ENCODE peak calls at places on chromosomes 7 and 10, in six cellular contexts. One of them, this sample, is unnamed.

GRCh38 chr10:75611972-75612331 is 180.5 kb downstream of the LRMDA start:
- DNase-seq in body of pancreas: no peak
- DNase-seq in heart left ventricle: no peak
- DNase-seq in sigmoid colon: no peak
- DNase-seq in SK-N-SH: no peak
- DNase-seq in upper lobe of right lung: no peak
- DNase-seq in this sample: no peak

GRCh38 chr7:94080551-94080950 is 76.4 kb upstream of the BET1 start:
- DNase-seq in upper lobe of right lung: no peak
- DNase-seq in heart left ventricle: no peak
- DNase-seq in sigmoid colon: no peak
- DNase-seq in SK-N-SH: no peak
- DNase-seq in body of pancreas: no peak
- DNase-seq in this sample: no peak

GRCh38 chr7:46738713-46739220 is 817.7 kb upstream of the IGFBP3 start:
- DNase-seq in sigmoid colon: no peak
- DNase-seq in SK-N-SH: no peak
- DNase-seq in upper lobe of right lung: no peak
- DNase-seq in body of pancreas: no peak
- DNase-seq in heart left ventricle: no peak
- DNase-seq in this sample: no peak

GRCh38 chr7:7705316-7705715 is 13.1 kb downstream of the RPA3 start:
- DNase-seq in upper lobe of right lung: no peak
- DNase-seq in heart left ventricle: no peak
- DNase-seq in body of pancreas: no peak
- DNase-seq in SK-N-SH: no peak
- DNase-seq in sigmoid colon: no peak
- DNase-seq in this sample: no peak

GRCh38 chr10:125639846-125640245 is 43.1 kb downstream of the TEX36 start:
- DNase-seq in body of pancreas: no peak
- DNase-seq in upper lobe of right lung: no peak
- DNase-seq in heart left ventricle: no peak
- DNase-seq in sigmoid colon: no peak
- DNase-seq in SK-N-SH: no peak
- DNase-seq in this sample: no peak

GRCh38 chr10:23343591-23344225 is 889 bp downstream of the C10orf67 start:
- DNase-seq in sigmoid colon: peak; percentile 75
- DNase-seq in heart left ventricle: peak; percentile 83
- DNase-seq in body of pancreas: peak; percentile 57
- DNase-seq in upper lobe of right lung: peak; percentile 85
- DNase-seq in SK-N-SH: peak; percentile 79
- DNase-seq in this sample: peak; percentile 90

GRCh38 chr10:30435068-30435422 is 1.1 kb downstream of the MAP3K8 start:
- DNase-seq in SK-N-SH: no peak
- DNase-seq in body of pancreas: peak; percentile 50
- DNase-seq in heart left ventricle: peak; percentile 51
- DNase-seq in sigmoid colon: peak; percentile 82
- DNase-seq in upper lobe of right lung: peak; percentile 68
- DNase-seq in this sample: peak; percentile 62

GRCh38 chr10:69873141-69873540 is 71.4 kb downstream of the COL13A1 start:
- DNase-seq in upper lobe of right lung: no peak
- DNase-seq in heart left ventricle: no peak
- DNase-seq in SK-N-SH: no peak
- DNase-seq in body of pancreas: no peak
- DNase-seq in sigmoid colon: no peak
- DNase-seq in this sample: no peak

GRCh38 chr7:43152696-43153095 is 40.2 kb downstream of the HECW1 start:
- DNase-seq in heart left ventricle: no peak
- DNase-seq in body of pancreas: no peak
- DNase-seq in SK-N-SH: no peak
- DNase-seq in sigmoid colon: no peak
- DNase-seq in upper lobe of right lung: no peak
- DNase-seq in this sample: no peak

GRCh38 chr10:3538850-3539531 is 246.0 kb downstream of the KLF6 start:
- DNase-seq in upper lobe of right lung: no peak
- DNase-seq in body of pancreas: peak; percentile 30
- DNase-seq in heart left ventricle: no peak
- DNase-seq in sigmoid colon: peak; percentile 84
- DNase-seq in SK-N-SH: no peak
- DNase-seq in this sample: peak; percentile 59

GRCh38 chr10:89419548-89419947 is 5.2 kb downstream of the IFIT5 start:
- DNase-seq in heart left ventricle: no peak
- DNase-seq in upper lobe of right lung: no peak
- DNase-seq in SK-N-SH: peak; percentile 9
- DNase-seq in body of pancreas: no peak
- DNase-seq in sigmoid colon: no peak
- DNase-seq in this sample: no peak

GRCh38 chr7:1922870-1923236 is 252.8 kb downstream of the ELFN1 start:
- DNase-seq in upper lobe of right lung: no peak
- DNase-seq in SK-N-SH: no peak
- DNase-seq in heart left ventricle: no peak
- DNase-seq in body of pancreas: no peak
- DNase-seq in sigmoid colon: no peak
- DNase-seq in this sample: no peak

GRCh38 chr10:75730847-75731246 is 299.4 kb downstream of the LRMDA start:
- DNase-seq in heart left ventricle: no peak
- DNase-seq in upper lobe of right lung: no peak
- DNase-seq in sigmoid colon: no peak
- DNase-seq in body of pancreas: no peak
- DNase-seq in SK-N-SH: no peak
- DNase-seq in this sample: no peak

GRCh38 chr10:111556666-111557065 is 479.8 kb downstream of the ADRA2A start:
- DNase-seq in upper lobe of right lung: no peak
- DNase-seq in body of pancreas: no peak
- DNase-seq in SK-N-SH: no peak
- DNase-seq in sigmoid colon: no peak
- DNase-seq in heart left ventricle: no peak
- DNase-seq in this sample: no peak

GRCh38 chr10:44651834-44652233 is 259.3 kb upstream of the TMEM72 start:
- DNase-seq in upper lobe of right lung: no peak
- DNase-seq in SK-N-SH: no peak
- DNase-seq in sigmoid colon: no peak
- DNase-seq in heart left ventricle: no peak
- DNase-seq in body of pancreas: no peak
- DNase-seq in this sample: no peak

GRCh38 chr7:29360633-29361625 is 166.4 kb downstream of the CHN2 start:
- DNase-seq in upper lobe of right lung: no peak
- DNase-seq in heart left ventricle: no peak
- DNase-seq in sigmoid colon: no peak
- DNase-seq in body of pancreas: no peak
- DNase-seq in SK-N-SH: no peak
- DNase-seq in this sample: no peak

GRCh38 chr10:124520553-124521428 is 59.2 kb downstream of the LHPP start:
- DNase-seq in sigmoid colon: peak; percentile 60
- DNase-seq in heart left ventricle: peak; percentile 20
- DNase-seq in body of pancreas: no peak
- DNase-seq in SK-N-SH: no peak
- DNase-seq in upper lobe of right lung: no peak
- DNase-seq in this sample: peak; percentile 48

GRCh38 chr10:25641576-25641975 is 292.5 kb upstream of the MYO3A start:
- DNase-seq in SK-N-SH: no peak
- DNase-seq in upper lobe of right lung: no peak
- DNase-seq in heart left ventricle: no peak
- DNase-seq in body of pancreas: no peak
- DNase-seq in sigmoid colon: no peak
- DNase-seq in this sample: no peak

GRCh38 chr10:21406595-21407218 is 118.8 kb downstream of the SKIDA1 start:
- DNase-seq in upper lobe of right lung: no peak
- DNase-seq in SK-N-SH: no peak
- DNase-seq in sigmoid colon: no peak
- DNase-seq in body of pancreas: no peak
- DNase-seq in heart left ventricle: no peak
- DNase-seq in this sample: no peak

GRCh38 chr10:124870854-124871425 is 69.3 kb downstream of the ABRAXAS2 start:
- DNase-seq in sigmoid colon: no peak
- DNase-seq in SK-N-SH: no peak
- DNase-seq in upper lobe of right lung: peak; percentile 26
- DNase-seq in body of pancreas: no peak
- DNase-seq in heart left ventricle: no peak
- DNase-seq in this sample: peak; percentile 71

GRCh38 chr10:32985781-32986350 is 27.8 kb upstream of the ITGB1 start:
- DNase-seq in heart left ventricle: no peak
- DNase-seq in body of pancreas: peak; percentile 22
- DNase-seq in SK-N-SH: no peak
- DNase-seq in sigmoid colon: no peak
- DNase-seq in upper lobe of right lung: no peak
- DNase-seq in this sample: no peak

DNA sequence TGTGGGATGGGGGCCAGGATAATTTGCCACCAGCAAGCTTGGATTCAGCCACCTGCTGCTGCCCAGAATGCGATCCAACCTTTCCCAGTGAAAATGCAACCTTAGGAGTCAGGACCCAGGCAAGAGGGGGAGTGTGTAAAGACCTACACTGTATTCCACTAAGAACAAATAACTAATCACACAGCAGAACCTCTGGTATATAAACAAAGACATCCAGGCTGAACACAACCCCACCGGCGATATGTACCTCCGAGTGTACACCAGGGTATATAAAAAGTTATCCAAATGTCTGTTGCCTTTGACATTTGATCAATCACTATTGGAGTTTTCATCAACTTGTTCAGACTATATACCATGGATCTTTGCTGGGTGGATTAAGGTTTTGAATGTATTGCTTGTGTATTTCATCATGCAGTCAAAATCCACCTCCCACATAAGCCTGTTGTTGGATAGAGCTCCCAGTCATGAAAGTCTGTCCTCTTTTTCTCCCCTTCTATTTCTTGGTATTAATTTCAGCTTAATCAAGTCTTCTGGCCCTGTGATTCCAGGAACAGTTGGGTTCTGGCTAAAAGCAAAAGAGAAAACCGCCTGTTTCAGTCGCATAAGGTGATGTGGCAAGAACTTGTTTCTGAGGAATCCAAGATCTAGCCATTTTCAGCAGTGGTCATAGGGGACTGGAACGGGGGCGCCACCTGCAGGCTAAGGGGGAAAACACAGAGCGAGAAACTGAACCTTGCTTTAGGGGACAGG is 290.7 kb downstream of the CCDC3 start:
- DNase-seq in heart left ventricle: peak; percentile 73
- DNase-seq in body of pancreas: peak; percentile 77
- DNase-seq in upper lobe of right lung: peak; percentile 86
- DNase-seq in SK-N-SH: peak; percentile 69
- DNase-seq in sigmoid colon: peak; percentile 88
- DNase-seq in this sample: peak; percentile 91
- TF ChIP-seq CTCF in heart left ventricle: peak; percentile 86
- TF ChIP-seq CTCF in body of pancreas: peak; percentile 93
- TF ChIP-seq CTCF in upper lobe of right lung: peak; percentile 92
- TF ChIP-seq CTCF in SK-N-SH: peak; percentile 95
- TF ChIP-seq CTCF in sigmoid colon: peak; percentile 90
- TF ChIP-seq CTCF in this sample: peak; percentile 91

GRCh38 chr7:41059796-41060195 is 643.1 kb downstream of the INHBA start:
- DNase-seq in upper lobe of right lung: no peak
- DNase-seq in SK-N-SH: no peak
- DNase-seq in sigmoid colon: no peak
- DNase-seq in body of pancreas: no peak
- DNase-seq in heart left ventricle: no peak
- DNase-seq in this sample: peak; percentile 66
- H3K27me3 ChIP-seq in upper lobe of right lung: no peaks in the 10 kb centered on the region
- H3K27me3 ChIP-seq in SK-N-SH: no peaks in the 10 kb centered on the region
- H3K27me3 ChIP-seq in sigmoid colon: no peaks in the 10 kb centered on the region
- H3K27me3 ChIP-seq in body of pancreas: no peaks in the 10 kb centered on the region
- H3K27me3 ChIP-seq in heart left ventricle: no peaks in the 10 kb centered on the region
- H3K27me3 ChIP-seq in this sample: peaks cover 19% of the 10 kb centered on the region

GRCh38 chr7:22866965-22867364 is 44.3 kb upstream of the TOMM7 start:
- DNase-seq in heart left ventricle: no peak
- DNase-seq in sigmoid colon: no peak
- DNase-seq in upper lobe of right lung: no peak
- DNase-seq in body of pancreas: no peak
- DNase-seq in SK-N-SH: no peak
- DNase-seq in this sample: no peak

GRCh38 chr7:22864855-22865606 is 42.4 kb upstream of the TOMM7 start:
- DNase-seq in heart left ventricle: no peak
- DNase-seq in sigmoid colon: no peak
- DNase-seq in upper lobe of right lung: no peak
- DNase-seq in SK-N-SH: no peak
- DNase-seq in body of pancreas: no peak
- DNase-seq in this sample: peak; percentile 70

GRCh38 chr7:22865607-22865970 is 42.9 kb upstream of the TOMM7 start:
- DNase-seq in body of pancreas: no peak
- DNase-seq in upper lobe of right lung: no peak
- DNase-seq in sigmoid colon: no peak
- DNase-seq in SK-N-SH: no peak
- DNase-seq in heart left ventricle: no peak
- DNase-seq in this sample: no peak

GRCh38 chr7:22868509-22868908 is 45.9 kb upstream of the TOMM7 start:
- DNase-seq in sigmoid colon: no peak
- DNase-seq in SK-N-SH: no peak
- DNase-seq in body of pancreas: no peak
- DNase-seq in upper lobe of right lung: no peak
- DNase-seq in heart left ventricle: no peak
- DNase-seq in this sample: no peak

DNA sequence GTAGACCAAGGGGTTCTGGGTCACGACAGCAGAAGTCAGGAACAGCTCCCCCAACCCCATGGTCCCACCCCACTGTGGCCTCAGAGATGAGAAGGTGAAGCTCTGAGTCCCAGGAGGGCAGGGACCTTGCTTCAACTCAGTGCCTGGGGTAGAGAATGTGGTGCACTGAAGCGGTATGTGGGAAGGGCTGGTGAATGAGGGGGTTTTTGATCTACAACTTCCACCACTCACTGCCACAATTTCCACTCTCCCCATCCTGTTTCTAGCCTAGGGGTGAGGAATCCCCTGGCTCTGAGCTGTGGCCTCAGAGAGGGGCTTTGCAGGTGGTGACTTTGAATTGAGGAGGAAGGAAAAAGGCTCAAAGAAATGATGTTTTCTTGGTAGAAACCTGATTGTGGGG is 44.9 kb upstream of the TOMM7 start:
- DNase-seq in SK-N-SH: no peak
- DNase-seq in sigmoid colon: no peak
- DNase-seq in body of pancreas: no peak
- DNase-seq in upper lobe of right lung: no peak
- DNase-seq in heart left ventricle: no peak
- DNase-seq in this sample: no peak
- H3K4me3 ChIP-seq in SK-N-SH: no peak overlapping the region
- H3K4me3 ChIP-seq in sigmoid colon: no peak overlapping the region
- H3K4me3 ChIP-seq in body of pancreas: no peak overlapping the region
- H3K4me3 ChIP-seq in upper lobe of right lung: no peak overlapping the region
- H3K4me3 ChIP-seq in heart left ventricle: no peak overlapping the region
- H3K4me3 ChIP-seq in this sample: no peak overlapping the region

DNA sequence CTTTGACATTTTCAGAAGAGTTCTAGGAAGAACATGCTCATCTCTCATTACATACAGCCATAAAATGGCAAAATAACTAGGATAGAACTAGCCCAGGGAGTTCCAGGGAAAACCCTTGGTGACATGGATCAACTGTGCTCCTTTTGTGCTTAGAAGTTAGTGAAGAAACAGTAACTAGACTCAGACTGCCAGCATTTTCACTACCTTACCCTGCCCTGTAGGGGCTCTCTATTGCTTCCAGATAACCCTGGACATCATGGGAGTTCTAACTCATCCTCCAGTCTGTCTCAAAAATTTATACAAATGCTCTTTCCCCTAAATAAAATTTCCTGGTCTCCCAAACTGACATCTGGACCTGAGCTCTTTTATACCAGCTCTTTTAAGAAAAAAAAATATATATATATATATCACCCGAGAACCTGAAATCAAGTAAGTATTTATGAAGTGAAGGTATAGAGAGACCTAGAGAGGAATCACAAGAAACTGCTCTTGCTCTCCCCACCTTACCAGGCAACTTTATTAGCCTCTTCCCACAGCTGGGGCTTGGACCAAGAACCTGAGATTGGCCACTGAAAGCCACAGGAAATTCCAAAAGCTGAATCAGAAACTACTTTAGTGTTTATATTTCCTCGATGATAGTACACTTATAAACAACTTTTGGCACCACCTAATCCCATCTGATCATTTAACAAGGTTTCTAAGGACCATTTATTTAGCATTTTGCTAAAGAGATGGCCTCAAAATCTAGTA is 101.4 kb downstream of the RELN start:
- DNase-seq in heart left ventricle: no peak
- DNase-seq in SK-N-SH: no peak
- DNase-seq in body of pancreas: no peak
- DNase-seq in sigmoid colon: no peak
- DNase-seq in upper lobe of right lung: no peak
- DNase-seq in this sample: no peak
- TF ChIP-seq CTCF in heart left ventricle: no peak
- TF ChIP-seq CTCF in SK-N-SH: peak; percentile 13
- TF ChIP-seq CTCF in body of pancreas: no peak
- TF ChIP-seq CTCF in sigmoid colon: no peak
- TF ChIP-seq CTCF in upper lobe of right lung: no peak
- TF ChIP-seq CTCF in this sample: peak; percentile 64

This sample was measured in endodermal cell.